ENCODE peak calls at places on chromosomes 4 and X, in five cellular contexts. T is ACHN, B is mesenteric fat pad, X is GM23338, E is GF-D8. S is an unnamed sample.
A peak's percentile ranks its signal among the peaks of the same experiment; 100 is the strongest.

GRCh38 chrX:154411322-154411980 is at the start of gene TAFAZZIN:
- DNase-seq in X (peak; percentile 72), B (peak; percentile 93), E (peak; percentile 19), T (peak; percentile 59), S (peak; percentile 60)

GRCh38 chrX:140817943-140818342 is 108.4 kb downstream of the LINC00632 start:
- DNase-seq in T (peak; percentile 16), E (no peak), X (peak; percentile 51), B (no peak), S (no peak)

GRCh38 chr4:26320453-26321325 is at the start of gene RBPJ:
- DNase-seq in B (peak; percentile 95), E (peak; percentile 73), X (peak; percentile 99), T (peak; percentile 94), S (peak; percentile 93)

GRCh38 chr4:24104173-24104572 is 214.3 kb upstream of the PPARGC1A start:
- DNase-seq in B (no peak), E (no peak), T (no peak), X (no peak), S (no peak)

GRCh38 chr4:113683143-113683542 is 78.4 kb downstream of the CAMK2D start:
- DNase-seq in X (no peak), E (no peak), T (no peak), B (no peak), S (no peak)

GRCh38 chr4:96983830-96984229 is 1143.9 kb downstream of the PDHA2 start:
- DNase-seq in E (no peak), B (no peak), T (peak; percentile 31), X (no peak), S (no peak)

GRCh38 chr4:8364141-8364540 is 76.4 kb downstream of the ACOX3 start:
- DNase-seq in B (no peak), X (no peak), T (no peak), E (no peak), S (no peak)

GRCh38 chrX:3346436-3347329 is at the start of gene MXRA5:
- DNase-seq in T (no peak), X (peak; percentile 46), B (no peak), E (no peak), S (peak; percentile 62)

GRCh38 chr4:153514001-153514526 is 47.9 kb downstream of the TMEM131L start:
- DNase-seq in T (peak; percentile 8), B (no peak), X (no peak), E (no peak), S (no peak)

GRCh38 chrX:121093011-121093410 is 45.6 kb downstream of the GLUD2 start:
- DNase-seq in T (no peak), X (no peak), B (no peak), E (no peak), S (no peak)

GRCh38 chrX:133461226-133461625 is 45.9 kb upstream of the GPC4 start:
- DNase-seq in T (no peak), B (no peak), E (no peak), X (no peak), S (no peak)